ENCODE peak calls at places on chromosomes 1 and 21, in four cellular contexts. T is H9, W is IMR-90, G is H1. E is an unnamed sample.

GRCh38 chr1:235998812-235999211 is 66.1 kb downstream of the NID1 start:
- DNase-seq in T (no peak), G (no peak), W (no peak), E (no peak)

GRCh38 chr1:9442266-9442846 is 96.9 kb upstream of the SLC25A33 start:
- DNase-seq in T (no peak), W (peak), G (no peak), E (peak)

GRCh38 chr1:90502194-90502593 is 214.9 kb downstream of the BARHL2 start:
- DNase-seq in T (no peak), G (no peak), W (no peak), E (peak)

GRCh38 chr21:16589046-16589445 is 859.3 kb downstream of the USP25 start:
- DNase-seq in G (no peak), W (no peak), T (no peak), E (no peak)

GRCh38 chr1:87685366-87686136 is 356.9 kb downstream of the LMO4 start:
- DNase-seq in G (no peak), W (peak), T (peak), E (no peak)

GRCh38 chr1:6612641-6613360 is 730 bp upstream of the PHF13 start:
- DNase-seq in T (no peak), W (peak), G (no peak), E (peak)

GRCh38 chr21:36087362-36088138 is 17.7 kb downstream of the CBR1 start:
- DNase-seq in G (no peak), T (peak), W (peak), E (peak)

GRCh38 chr1:216960716-216961115 is 237.5 kb upstream of the ESRRG start:
- DNase-seq in T (no peak), G (no peak), W (peak), E (no peak)

GRCh38 chr1:46453449-46453848 is 36.2 kb upstream of the DMBX1 start:
- DNase-seq in W (no peak), T (no peak), G (no peak), E (no peak)

DNA sequence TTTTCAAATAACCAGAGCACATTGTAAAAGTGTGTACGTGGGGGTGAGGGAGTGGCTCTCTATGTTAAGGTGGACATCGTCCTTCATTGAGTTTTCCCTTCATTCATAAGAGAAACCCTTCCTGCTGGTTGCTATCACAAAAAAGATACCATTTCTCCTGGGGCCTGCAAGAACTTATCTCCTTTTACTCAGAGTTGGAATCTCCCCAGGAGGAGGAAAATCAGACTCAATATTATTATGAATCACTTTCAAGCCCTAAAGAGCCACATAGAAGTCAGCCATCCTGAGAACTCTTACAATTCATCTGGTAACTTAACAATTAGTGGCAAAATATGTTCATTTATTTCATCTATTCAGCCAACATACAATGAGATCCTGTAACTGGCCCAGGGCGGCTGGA is 27.1 kb upstream of the TGFBR3 start:
- DNase-seq in W (peak), G (no peak), T (no peak), E (no peak)
- H4K5ac ChIP-seq in W (no peak), G (no peak), T (no peak), E (no peak)

GRCh38 chr1:234961468-234962339 is 166.9 kb downstream of the TOMM20 start:
- DNase-seq in T (no peak), G (no peak), W (peak), E (no peak)

GRCh38 chr1:234965128-234965527 is 163.5 kb downstream of the TOMM20 start:
- DNase-seq in G (no peak), T (no peak), W (no peak), E (no peak)

GRCh38 chr1:234962340-234962989 is 166.2 kb downstream of the TOMM20 start:
- DNase-seq in G (no peak), T (no peak), W (peak), E (no peak)

GRCh38 chr1:234963180-234963903 is 165.3 kb downstream of the TOMM20 start:
- DNase-seq in W (peak), T (no peak), G (no peak), E (no peak)

GRCh38 chr1:234963904-234964702 is 164.5 kb downstream of the TOMM20 start:
- DNase-seq in T (no peak), G (no peak), W (no peak), E (no peak)
- H4K5ac ChIP-seq in T (no peak), G (no peak), W (peak), E (no peak)

GRCh38 chr1:45303582-45304310 is 22.9 kb upstream of the HPDL start:
- DNase-seq in W (peak), G (peak), T (peak), E (peak)
- H4K5ac ChIP-seq in W (peak), G (peak), T (no peak), E (no peak)

GRCh38 chr1:212161231-212161781 is 123.9 kb upstream of the PPP2R5A start:
- DNase-seq in W (peak), T (no peak), G (no peak), E (no peak)

GRCh38 chr1:212162635-212163034 is 122.6 kb upstream of the PPP2R5A start:
- DNase-seq in T (no peak), W (peak), G (no peak), E (no peak)

GRCh38 chr1:212167098-212167497 is 118.1 kb upstream of the PPP2R5A start:
- DNase-seq in T (no peak), G (no peak), W (peak), E (no peak)

GRCh38 chr1:212164095-212164872 is 120.9 kb upstream of the PPP2R5A start:
- DNase-seq in W (no peak), T (no peak), G (no peak), E (no peak)

DNA sequence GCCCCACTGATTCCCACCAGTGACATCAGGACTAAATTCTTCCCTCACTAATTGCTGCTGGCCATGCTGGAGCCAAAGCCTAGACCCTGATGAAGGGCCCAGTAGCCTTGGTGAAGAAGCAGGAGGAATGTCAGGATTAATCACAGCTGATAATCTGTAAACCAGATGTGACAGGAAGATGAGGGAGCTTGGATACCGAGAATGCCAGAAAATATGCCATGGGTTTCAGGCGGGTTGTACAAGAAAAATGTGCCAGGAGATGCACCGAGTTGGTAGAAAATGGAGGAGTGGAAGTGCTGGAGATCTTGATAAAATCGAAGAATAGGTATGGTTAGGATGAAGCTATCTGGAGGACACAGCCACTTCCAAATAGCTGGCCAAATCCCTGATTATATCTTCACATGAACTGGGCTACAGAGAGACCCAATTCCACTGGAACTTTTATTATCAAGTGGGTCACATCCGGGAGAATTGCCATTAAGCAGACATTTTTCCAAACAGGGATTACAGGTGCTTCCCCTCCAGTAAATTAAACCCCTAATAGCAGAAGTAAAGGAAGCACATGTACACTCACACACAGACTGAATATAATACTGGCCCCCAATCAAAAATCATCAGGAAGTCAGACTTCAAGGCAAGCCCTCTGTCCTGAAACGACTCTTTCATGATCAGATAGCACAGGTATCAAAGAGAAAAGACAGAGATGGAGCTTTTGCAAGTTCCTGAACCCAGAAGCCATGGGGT is 118.7 kb upstream of the PPP2R5A start:
- DNase-seq in W (no peak), G (no peak), T (no peak), E (no peak)
- H4K5ac ChIP-seq in W (no peak), G (no peak), T (no peak), E (no peak)

DNA sequence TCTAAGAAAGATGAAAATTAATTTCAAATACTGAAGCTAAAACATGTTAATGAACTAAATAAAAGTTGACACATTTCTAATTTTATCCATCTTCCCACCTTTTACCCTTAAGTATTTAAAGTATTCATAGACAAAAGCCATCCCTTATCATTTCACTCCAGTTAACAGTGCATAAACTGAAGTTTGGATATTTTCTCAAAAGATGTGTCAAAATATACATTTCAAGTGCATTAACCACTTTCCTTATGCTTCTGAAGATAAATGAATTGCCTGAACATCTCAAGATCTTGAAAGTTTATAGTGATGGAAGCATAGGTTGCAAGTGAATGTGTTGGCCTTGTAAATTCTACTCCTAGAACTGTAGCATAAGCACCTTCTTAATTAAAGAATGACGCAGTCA is 282.8 kb upstream of the C1orf105 start:
- DNase-seq in G (no peak), T (no peak), W (no peak), E (no peak)
- H4K5ac ChIP-seq in G (no peak), T (no peak), W (no peak), E (no peak)

E was measured in mesendoderm.